ENCODE peak calls at places on chromosomes 1 and 21, in five cellular contexts. C is stimulated activated CD4-positive, alpha-beta T cell treated with anti-CD3 and anti-CD28 coated beads, Interleukin-15, amount 100 ng/mL, for 24 hours; M is GM12865; S is left colon; W is SHP77. P is an unnamed sample.

GRCh38 chr1:27318137-27318536 is 3.8 kb upstream of the TMEM222 start:
- DNase-seq in C (no peak), M (no peak), S (no peak), W (no peak), P (no peak)

GRCh38 chr1:38577937-38578443 is 281.6 kb downstream of the RRAGC start:
- DNase-seq in C (no peak), M (no peak), S (no peak), W (no peak), P (no peak)

GRCh38 chr1:9278585-9279153 is 14.0 kb upstream of the SPSB1 start:
- DNase-seq in C (no peak), M (no peak), S (no peak), W (no peak), P (no peak)

GRCh38 chr1:229119161-229119560 is 151.8 kb upstream of the RAB4A start:
- DNase-seq in C (no peak), M (no peak), S (no peak), W (no peak), P (no peak)

GRCh38 chr1:186078245-186078644 is 296.8 kb downstream of the TPR start:
- DNase-seq in C (no peak), M (peak), S (no peak), W (no peak), P (no peak)

GRCh38 chr1:33819913-33820311 is 44.0 kb upstream of the HMGB4 start:
- DNase-seq in C (no peak), M (no peak), S (no peak), W (no peak), P (no peak)

GRCh38 chr1:219713981-219714381 is 101.1 kb upstream of the ZC3H11B start:
- DNase-seq in C (no peak), M (no peak), S (no peak), W (no peak), P (no peak)

GRCh38 chr1:178918955-178919354 is 48.1 kb upstream of the ANGPTL1 start:
- DNase-seq in C (no peak), M (no peak), S (no peak), W (no peak), P (no peak)

GRCh38 chr1:211613108-211613947 is 34.4 kb upstream of the SLC30A1 start:
- DNase-seq in C (no peak), M (peak), S (peak), W (no peak), P (no peak)

GRCh38 chr1:61182049-61182448 is 99.7 kb downstream of the NFIA start:
- DNase-seq in C (no peak), M (no peak), S (no peak), W (no peak), P (no peak)

GRCh38 chr1:38476111-38476783 is 383.3 kb downstream of the RRAGC start:
- DNase-seq in C (no peak), M (peak), S (no peak), W (no peak), P (peak)

GRCh38 chr1:6108937-6109636 is 63.4 kb downstream of the KCNAB2 start:
- DNase-seq in C (peak), M (peak), S (no peak), W (peak), P (no peak)

GRCh38 chr1:37477198-37477931 is 3.0 kb downstream of the ZC3H12A start:
- DNase-seq in C (peak), M (peak), S (peak), W (no peak), P (no peak)

GRCh38 chr1:203148127-203148526 is 20.6 kb downstream of the ADORA1 start:
- DNase-seq in C (no peak), M (no peak), S (no peak), W (peak), P (no peak)

GRCh38 chr1:27773732-27774445 is 870 bp downstream of the STX12 start:
- DNase-seq in C (no peak), M (peak), S (no peak), W (no peak), P (no peak)

GRCh38 chr21:29718081-29718815 is 221.5 kb downstream of the GRIK1 start:
- DNase-seq in C (no peak), M (no peak), S (no peak), W (peak), P (no peak)

GRCh38 chr1:223810586-223810985 is 35.2 kb downstream of the TP53BP2 start:
- DNase-seq in C (no peak), M (no peak), S (no peak), W (no peak), P (no peak)

GRCh38 chr1:227192163-227192562 is 126.1 kb downstream of the CDC42BPA start:
- DNase-seq in C (peak), M (peak), S (peak), W (no peak), P (no peak)

GRCh38 chr1:147840909-147841308 is 61.7 kb upstream of the GJA8 start:
- DNase-seq in C (peak), M (peak), S (no peak), W (no peak), P (no peak)

GRCh38 chr1:52139817-52140540 is 1.9 kb upstream of the ZFYVE9 start:
- DNase-seq in C (peak), M (peak), S (no peak), W (no peak), P (no peak)

GRCh38 chr1:169884616-169885015 is 9.1 kb downstream of the SCYL3 start:
- DNase-seq in C (no peak), M (no peak), S (no peak), W (no peak), P (no peak)

GRCh38 chr1:200042119-200042436 is 14.6 kb downstream of the NR5A2 start:
- DNase-seq in C (no peak), M (no peak), S (no peak), W (no peak), P (no peak)